ENCODE peak calls at places on chromosomes 7 and 10, in eight cellular contexts. I, P, H, D, T, X, A and B are unnamed samples.

GRCh38 chr10:128369101-128369650 is 243.0 kb upstream of the MKI67 start:
- DNase-seq in I (no peak), P (no peak), H (no peak), D (no peak), T (no peak), X (no peak), A (no peak), B (no peak)

GRCh38 chr10:7302393-7303054 is 108.3 kb downstream of the SFMBT2 start:
- DNase-seq in I (no peak), P (no peak), H (no peak), D (peak), T (no peak), X (no peak), A (no peak), B (no peak)

GRCh38 chr7:82945056-82945455 is 217.6 kb downstream of the PCLO start:
- DNase-seq in I (no peak), P (no peak), H (no peak), D (no peak), T (no peak), X (no peak), A (no peak), B (no peak)

GRCh38 chr7:150351587-150352194 is 10.3 kb upstream of the RARRES2 start:
- DNase-seq in I (no peak), P (no peak), H (no peak), D (no peak), T (no peak), X (no peak), A (no peak), B (no peak)

GRCh38 chr7:20786779-20787651 is at the start of gene SP8:
- DNase-seq in I (no peak), P (no peak), H (no peak), D (no peak), T (no peak), X (peak), A (peak), B (no peak)

GRCh38 chr10:120392671-120393079 is 64.4 kb upstream of the PLPP4 start:
- DNase-seq in I (no peak), P (no peak), H (no peak), D (no peak), T (no peak), X (peak), A (no peak), B (no peak)

GRCh38 chr10:43233601-43234430 is 33.0 kb downstream of the RASGEF1A start:
- DNase-seq in I (peak), P (no peak), H (no peak), D (no peak), T (no peak), X (no peak), A (no peak), B (no peak)

GRCh38 chr10:60434418-60435046 is 44.9 kb upstream of the ANK3 start:
- DNase-seq in I (no peak), P (peak), H (no peak), D (peak), T (no peak), X (peak), A (peak), B (no peak)

GRCh38 chr10:29119374-29119773 is 169.5 kb upstream of the LYZL1 start:
- DNase-seq in I (no peak), P (no peak), H (peak), D (peak), T (no peak), X (peak), A (no peak), B (peak)

GRCh38 chr7:75987026-75987804 is 7.2 kb downstream of the TMEM120A start:
- DNase-seq in I (peak), P (no peak), H (no peak), D (no peak), T (no peak), X (no peak), A (no peak), B (no peak)

GRCh38 chr10:119201233-119201632 is 6.1 kb upstream of the GRK5 start:
- DNase-seq in I (no peak), P (no peak), H (no peak), D (peak), T (no peak), X (no peak), A (no peak), B (no peak)

GRCh38 chr10:119203006-119203405 is 4.4 kb upstream of the GRK5 start:
- DNase-seq in I (no peak), P (peak), H (no peak), D (no peak), T (no peak), X (no peak), A (no peak), B (no peak)

GRCh38 chr10:119197921-119198320 is 9.4 kb upstream of the GRK5 start:
- DNase-seq in I (no peak), P (peak), H (no peak), D (no peak), T (no peak), X (peak), A (no peak), B (no peak)

GRCh38 chr10:119198438-119198837 is 8.9 kb upstream of the GRK5 start:
- DNase-seq in I (no peak), P (no peak), H (no peak), D (no peak), T (no peak), X (peak), A (peak), B (no peak)

GRCh38 chr10:119199231-119199992 is 8.0 kb upstream of the GRK5 start:
- DNase-seq in I (no peak), P (peak), H (peak), D (peak), T (no peak), X (peak), A (peak), B (peak)
- TF ChIP-seq CTCF in I (peak), P (peak), H (peak), D (peak), T (peak), X (peak), A (peak), B (peak)

DNA sequence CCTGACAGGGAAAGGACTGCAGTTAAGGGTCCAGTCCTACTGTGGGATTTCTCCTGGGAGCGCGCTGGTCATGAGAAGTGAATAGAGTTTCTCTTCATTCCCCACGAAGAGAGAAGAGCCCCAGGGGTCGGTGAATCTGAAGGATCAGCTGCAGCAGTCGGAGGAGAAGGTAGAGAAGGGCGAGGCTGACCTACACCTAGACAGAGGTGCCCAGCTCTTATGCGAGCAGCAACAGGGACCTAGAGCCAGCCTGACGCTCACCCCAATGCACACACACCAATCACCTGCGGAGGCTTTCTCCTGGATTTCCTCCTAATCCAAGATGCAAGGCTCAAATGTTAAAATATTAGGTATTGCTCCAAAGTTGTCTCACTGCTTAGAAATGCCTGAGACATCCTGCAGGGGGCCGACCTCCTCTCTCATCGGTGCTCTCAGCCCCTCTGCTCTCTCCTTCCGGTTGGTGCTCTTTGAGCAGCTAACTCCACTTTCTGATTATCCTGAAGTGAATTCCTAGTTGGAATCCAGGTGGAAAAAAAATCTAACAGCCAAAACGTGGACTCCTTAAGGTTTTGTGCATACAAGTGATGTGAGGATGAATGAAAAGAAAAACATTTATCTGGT is 176.4 kb downstream of the AHR start:
- DNase-seq in I (no peak), P (no peak), H (no peak), D (no peak), T (no peak), X (peak), A (no peak), B (no peak)
- TF ChIP-seq CTCF in I (no peak), P (peak), H (no peak), D (no peak), T (no peak), X (peak), A (no peak), B (peak)

GRCh38 chr10:27099916-27100799 is at the start of gene ANKRD26:
- DNase-seq in I (peak), P (peak), H (peak), D (peak), T (peak), X (peak), A (peak), B (peak)
- TF ChIP-seq CTCF in I (no peak), P (no peak), H (no peak), D (no peak), T (no peak), X (no peak), A (no peak), B (no peak)

DNA sequence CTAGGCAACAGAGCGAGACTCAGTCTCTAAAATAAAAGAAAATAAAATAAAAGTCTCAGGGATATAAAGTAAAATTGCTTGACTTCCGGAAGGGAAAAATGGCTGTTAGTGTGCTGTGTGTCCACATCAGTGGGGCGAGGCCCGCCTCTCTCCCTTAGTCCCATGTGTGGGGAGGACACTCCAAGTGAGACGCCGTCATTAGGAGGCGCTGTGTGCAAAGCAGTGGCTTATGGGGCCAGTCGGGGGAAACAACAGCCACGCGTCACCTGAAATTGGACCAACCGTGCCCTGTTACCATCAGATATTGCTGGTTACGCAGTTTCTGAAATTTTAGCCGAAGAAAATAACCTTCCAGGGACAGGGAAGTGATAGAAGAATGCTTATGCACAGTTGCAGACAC is 15.8 kb downstream of the SFXN4 start:
- DNase-seq in I (no peak), P (no peak), H (no peak), D (no peak), T (no peak), X (no peak), A (no peak), B (no peak)
- TF ChIP-seq CTCF in I (no peak), P (no peak), H (no peak), D (no peak), T (no peak), X (no peak), A (no peak), B (no peak)

GRCh38 chr7:997404-998395 is 14.7 kb downstream of the CYP2W1 start:
- DNase-seq in I (no peak), P (no peak), H (no peak), D (no peak), T (no peak), X (no peak), A (no peak), B (no peak)
- TF ChIP-seq CTCF in I (no peak), P (no peak), H (no peak), D (no peak), T (no peak), X (no peak), A (no peak), B (no peak)

DNA sequence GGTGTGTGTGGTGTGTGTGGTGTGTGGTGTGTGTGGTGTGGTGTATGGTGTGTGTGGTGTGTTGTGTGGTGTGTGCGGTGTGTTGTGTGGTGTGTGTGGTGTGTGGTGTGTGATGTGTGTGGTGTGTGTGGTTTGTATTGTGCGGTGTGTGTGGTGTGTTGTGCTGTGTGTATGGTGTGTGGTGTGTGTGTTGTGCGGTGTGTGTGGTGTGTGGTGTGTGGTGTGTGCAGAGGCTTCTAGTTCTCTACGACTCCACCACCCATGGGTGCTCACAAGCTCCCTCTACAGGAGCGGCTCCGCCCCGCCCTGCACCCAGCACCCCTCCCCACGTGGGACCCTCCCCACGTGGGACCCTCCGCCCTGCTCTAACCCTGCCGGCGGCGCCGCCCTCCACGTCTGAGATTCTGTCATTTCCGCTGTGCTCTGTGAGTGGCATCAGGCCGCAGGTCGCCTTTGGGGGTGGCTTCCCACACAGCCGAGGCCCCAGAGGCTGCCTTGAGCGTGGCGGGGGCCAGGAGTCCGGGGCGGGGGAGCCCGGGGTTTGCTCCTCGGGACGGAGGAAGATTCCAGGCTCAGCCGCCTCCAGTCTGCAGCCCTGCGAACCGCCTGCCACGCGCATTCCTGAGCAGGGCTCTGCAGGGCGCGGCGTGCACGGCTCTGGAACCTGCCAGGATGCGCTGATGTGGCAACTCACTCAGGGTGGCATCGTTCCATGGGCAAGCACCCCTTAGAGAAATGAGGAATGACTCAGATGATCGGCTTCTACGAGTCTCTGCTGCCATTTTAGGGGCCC is 37.0 kb upstream of the DNAJB6 start:
- DNase-seq in I (no peak), P (peak), H (no peak), D (peak), T (no peak), X (peak), A (no peak), B (no peak)
- TF ChIP-seq CTCF in I (no peak), P (no peak), H (no peak), D (peak), T (no peak), X (peak), A (no peak), B (no peak)

DNA sequence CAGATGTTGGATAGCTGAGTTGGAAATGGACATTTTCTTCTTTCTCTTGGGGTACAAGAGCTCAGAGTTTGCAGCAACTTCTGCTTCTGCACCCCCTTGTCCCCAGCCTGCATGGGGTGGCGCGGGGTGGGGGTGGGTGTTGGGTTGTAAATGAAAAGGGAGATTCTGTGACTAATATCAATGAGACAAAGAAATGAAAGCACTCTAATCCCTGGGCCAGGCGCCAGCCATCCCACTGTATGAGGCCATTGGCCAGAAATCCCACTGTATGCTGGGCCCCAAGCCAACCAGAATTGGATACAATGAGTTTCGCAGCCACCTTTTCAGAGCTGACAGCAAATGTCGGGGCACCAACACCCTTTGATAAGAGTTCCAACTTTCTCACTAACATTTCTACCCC is 10.8 kb upstream of the PTN start:
- DNase-seq in I (peak), P (peak), H (no peak), D (no peak), T (no peak), X (peak), A (no peak), B (no peak)
- TF ChIP-seq CTCF in I (no peak), P (no peak), H (no peak), D (no peak), T (no peak), X (no peak), A (no peak), B (no peak)

DNA sequence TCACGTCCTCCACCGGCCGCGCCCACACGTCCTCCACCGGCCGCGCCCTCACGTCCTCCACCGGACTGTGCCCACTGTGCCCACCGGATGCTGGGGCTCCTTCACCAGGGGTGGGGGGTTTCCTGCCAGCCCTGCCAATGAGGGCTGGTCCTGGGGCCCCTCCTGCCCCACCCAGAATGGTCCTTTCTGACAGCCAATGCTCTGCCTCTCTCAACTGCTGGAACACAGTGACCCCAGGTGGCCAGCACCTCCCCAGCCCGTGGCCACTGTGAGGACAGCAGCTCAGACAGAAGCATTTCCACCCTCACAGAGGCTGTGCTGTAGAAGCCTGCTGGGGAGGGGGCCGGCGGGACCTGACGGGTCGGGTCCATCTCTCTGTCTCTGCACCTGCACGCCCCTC is 90.1 kb upstream of the DNAAF5 start:
- DNase-seq in I (no peak), P (peak), H (no peak), D (no peak), T (no peak), X (peak), A (peak), B (no peak)
- TF ChIP-seq CTCF in I (peak), P (peak), H (peak), D (no peak), T (peak), X (no peak), A (no peak), B (no peak)

DNA sequence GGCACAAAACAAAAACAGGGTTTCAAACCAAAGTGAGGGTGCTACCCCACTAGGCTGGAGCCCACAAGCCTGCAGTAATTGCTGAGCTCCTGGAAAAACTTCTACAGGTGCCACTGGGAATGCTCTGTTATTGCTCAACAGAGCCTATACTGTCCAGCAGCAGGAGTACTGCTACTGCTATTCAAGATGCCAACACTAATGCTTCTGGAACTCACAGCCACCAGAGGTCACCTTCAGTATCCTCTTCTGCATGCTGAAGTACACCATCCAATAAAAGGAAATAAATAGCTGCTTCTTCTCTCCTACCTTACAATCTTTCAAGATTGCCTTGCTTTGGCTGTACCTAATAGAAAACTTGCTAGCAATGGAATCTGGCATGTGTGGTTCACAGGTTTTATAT is 222.0 kb downstream of the LRRN3 start:
- DNase-seq in I (no peak), P (peak), H (no peak), D (no peak), T (no peak), X (peak), A (no peak), B (no peak)
- TF ChIP-seq CTCF in I (no peak), P (no peak), H (no peak), D (no peak), T (no peak), X (no peak), A (no peak), B (no peak)